ENCODE peak calls at places on chromosome 16, in eight cellular contexts. I is brain microvascular endothelial cell, K is WTC11, B is IMR-90, S is Caco-2, G is colonic mucosa, H is neural crest cell, P is GM12865. D is an unnamed sample.

GRCh38 chr16:68406458-68407041 is 41.8 kb downstream of the SMPD3 start:
- DNase-seq in S (no peak), P (no peak), I (peak; percentile 19), K (no peak), H (no peak), G (no peak), B (peak; percentile 54), D (peak; percentile 64)

GRCh38 chr16:21599158-21599993 is at the start of gene METTL9:
- DNase-seq in S (peak; percentile 94), I (peak; percentile 90), G (peak; percentile 95), K (peak; percentile 92), B (peak; percentile 93), H (peak; percentile 93), P (peak; percentile 98), D (peak; percentile 89)

GRCh38 chr16:30979170-30980067 is 5.6 kb upstream of the HSD3B7 start:
- DNase-seq in S (no peak), P (no peak), I (no peak), K (no peak), H (no peak), B (no peak), G (no peak), D (no peak)

GRCh38 chr16:49652441-49653175 is 203.3 kb downstream of the ZNF423 start:
- DNase-seq in G (peak; percentile 26), P (no peak), I (peak; percentile 74), H (no peak), K (no peak), S (no peak), B (no peak), D (no peak)

GRCh38 chr16:73054131-73054496 is 6.2 kb upstream of the ZFHX3 start:
- DNase-seq in I (no peak), S (no peak), P (no peak), H (no peak), K (no peak), G (no peak), B (no peak), D (no peak)

GRCh38 chr16:69318177-69318910 is 7.2 kb downstream of the VPS4A start:
- DNase-seq in K (no peak), I (no peak), P (no peak), B (no peak), S (no peak), H (no peak), G (no peak), D (no peak)

GRCh38 chr16:80997139-80997798 is 9.4 kb downstream of the CMC2 start:
- DNase-seq in P (peak; percentile 43), I (no peak), G (no peak), K (no peak), S (peak; percentile 69), H (no peak), B (no peak), D (no peak)

GRCh38 chr16:2774161-2774891 is 2.8 kb downstream of the ELOB start:
- DNase-seq in I (no peak), B (no peak), H (no peak), S (no peak), G (no peak), P (no peak), K (no peak), D (no peak)

GRCh38 chr16:8716592-8716991 is 42.2 kb downstream of the ABAT start:
- DNase-seq in G (no peak), I (no peak), B (peak; percentile 57), S (no peak), P (no peak), H (no peak), K (no peak), D (no peak)

GRCh38 chr16:71894229-71894920 is 956 bp upstream of the IST1 start:
- DNase-seq in K (peak; percentile 64), P (peak; percentile 59), I (peak; percentile 59), S (peak; percentile 63), H (peak; percentile 23), B (peak; percentile 76), G (peak; percentile 70), D (peak; percentile 52)

GRCh38 chr16:66862023-66862520 is 17.9 kb downstream of the CA7 start:
- DNase-seq in H (no peak), B (no peak), G (no peak), S (no peak), K (no peak), I (no peak), P (no peak), D (no peak)

GRCh38 chr16:27025581-27025980 is 41.1 kb upstream of the C16orf82 start:
- DNase-seq in G (no peak), H (no peak), S (no peak), B (no peak), P (no peak), I (no peak), K (no peak), D (no peak)

DNA sequence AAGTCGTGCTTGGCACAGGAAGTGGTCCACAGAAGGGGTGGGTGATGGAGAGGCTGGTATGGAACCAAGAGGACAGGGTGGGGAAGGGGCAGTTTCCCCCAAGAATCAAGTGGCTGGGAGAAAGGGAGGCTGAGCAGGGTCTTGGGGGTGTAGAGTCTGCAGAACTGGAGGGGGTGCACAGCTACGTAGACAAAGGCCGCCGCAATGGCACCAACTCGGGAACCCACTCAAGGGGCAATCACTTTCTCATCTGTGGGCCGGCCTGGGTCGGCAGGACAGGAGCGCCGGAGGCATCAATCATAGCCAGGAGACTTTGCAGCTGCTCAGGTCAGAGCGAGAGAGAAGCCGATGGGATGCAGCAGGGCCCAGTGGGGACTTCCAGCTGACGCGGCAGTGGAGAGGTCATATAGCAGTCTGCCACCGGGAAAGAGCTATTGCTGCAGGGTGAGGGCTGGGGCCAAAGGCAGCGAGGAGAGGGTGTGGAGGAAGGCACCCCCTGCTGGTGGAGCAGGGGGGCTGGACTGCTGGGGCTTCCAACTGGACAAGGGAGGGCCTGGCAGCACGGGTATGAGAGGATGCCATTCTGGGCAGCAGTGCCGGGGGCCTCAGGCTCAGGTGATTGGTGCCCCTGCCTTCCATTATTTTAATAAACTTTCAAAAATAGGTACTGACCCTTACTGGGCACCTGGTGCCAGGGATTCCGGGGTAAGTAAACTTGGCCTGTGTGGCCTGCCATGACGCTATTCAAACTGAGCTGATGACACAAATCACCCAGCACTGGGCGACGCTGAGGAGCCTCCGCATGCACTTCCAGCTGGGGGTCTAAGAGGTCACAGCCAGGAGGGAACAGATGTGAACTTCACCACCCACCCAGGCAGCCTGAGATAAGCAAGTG is 52.5 kb upstream of the MTSS2 start:
- DNase-seq in B (peak; percentile 93), K (peak; percentile 73), I (peak; percentile 48), H (peak; percentile 6), G (no peak), S (peak; percentile 60), P (peak; percentile 59), D (peak; percentile 69)
- TF ChIP-seq CTCF in B (peak; percentile 93), K (peak; percentile 46), I (peak; percentile 88), H (peak; percentile 65), G (peak; percentile 51), S (peak; percentile 52), P (peak; percentile 57), D (peak; percentile 93)

GRCh38 chr16:28280881-28281836 is 11.2 kb upstream of the SBK1 start:
- DNase-seq in S (no peak), I (no peak), G (no peak), P (no peak), H (no peak), K (no peak), B (no peak), D (no peak)
- TF ChIP-seq CTCF in S (no peak), I (no peak), G (no peak), P (no peak), H (no peak), K (no peak), B (no peak), D (no peak)

GRCh38 chr16:65697061-65697460 is 575.2 kb upstream of the CDH11 start:
- DNase-seq in S (no peak), K (no peak), I (no peak), B (no peak), H (no peak), P (no peak), G (no peak), D (no peak)

GRCh38 chr16:65702707-65703402 is 581.0 kb upstream of the CDH11 start:
- DNase-seq in G (no peak), K (no peak), B (no peak), S (no peak), H (no peak), P (no peak), I (no peak), D (no peak)

GRCh38 chr16:65700599-65700998 is 578.7 kb upstream of the CDH11 start:
- DNase-seq in K (no peak), P (no peak), I (no peak), B (no peak), S (no peak), G (no peak), H (no peak), D (no peak)

GRCh38 chr16:65697516-65697915 is 575.7 kb upstream of the CDH11 start:
- DNase-seq in P (no peak), S (no peak), H (no peak), G (no peak), B (no peak), K (no peak), I (no peak), D (no peak)

GRCh38 chr16:65698943-65699342 is 577.1 kb upstream of the CDH11 start:
- DNase-seq in I (peak; percentile 62), B (no peak), K (no peak), P (no peak), G (no peak), H (no peak), S (no peak), D (no peak)
- TF ChIP-seq CTCF in I (no peak), B (no peak), K (no peak), P (no peak), G (no peak), H (no peak), S (no peak), D (no peak)

DNA sequence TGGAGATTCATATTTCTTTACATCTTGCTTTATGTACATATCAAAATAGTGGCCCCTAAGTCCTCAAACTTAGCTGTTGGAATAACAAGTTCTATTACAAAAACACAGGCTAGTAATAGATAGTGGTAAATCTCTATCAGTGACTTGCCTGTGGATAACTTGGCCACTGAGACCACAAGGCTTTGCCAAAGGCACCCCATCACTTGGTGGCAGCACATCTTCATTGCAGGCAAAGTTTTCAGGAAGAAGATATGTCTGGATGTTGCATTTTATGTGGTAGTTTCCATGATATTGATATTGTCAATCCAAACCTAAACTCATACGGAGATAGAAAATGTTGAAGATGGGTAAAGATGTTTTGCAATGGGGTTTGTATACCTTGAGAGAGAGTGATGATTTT is 58.5 kb downstream of the KNOP1 start:
- DNase-seq in P (no peak), I (no peak), G (no peak), S (no peak), B (peak; percentile 8), K (no peak), H (no peak), D (no peak)
- TF ChIP-seq CTCF in P (no peak), I (no peak), G (no peak), S (no peak), B (no peak), K (no peak), H (no peak), D (peak; percentile 11)

DNA sequence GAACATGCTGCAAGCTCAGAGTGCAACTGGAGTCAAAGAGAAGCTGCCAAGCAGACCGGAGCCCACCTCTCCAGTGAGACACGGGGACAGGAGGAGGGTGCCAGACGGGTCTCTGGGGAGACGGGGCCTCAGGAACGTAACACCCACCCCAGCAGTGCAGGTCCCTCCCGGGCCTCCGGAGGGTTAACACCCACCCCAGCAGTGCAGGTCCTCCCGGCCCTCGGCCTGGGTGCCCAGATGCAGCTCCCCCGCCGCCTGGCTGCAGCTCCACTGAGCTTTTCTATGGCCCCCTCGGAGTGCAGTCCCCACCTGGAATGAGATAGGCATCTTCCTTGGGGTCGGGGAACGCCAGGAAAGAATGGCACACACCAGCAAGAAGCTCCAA is 89.9 kb downstream of the ZNF778 start:
- DNase-seq in G (no peak), P (no peak), I (no peak), B (no peak), K (no peak), S (no peak), H (no peak), D (no peak)
- TF ChIP-seq CTCF in G (no peak), P (no peak), I (no peak), B (no peak), K (no peak), S (no peak), H (no peak), D (no peak)